ENCODE peak calls at places on chromosomes 2 and 18, in four cellular contexts. V is A549; B is SJSA1; C is CD8-positive, alpha-beta memory T cell. I is an unnamed sample. For H3K4me1, the result is how much of the 10 kb centered on the place peaks cover.

GRCh38 chr18:10525563-10526210 is at the start of gene NAPG:
- DNase-seq in B (peak), C (peak), V (peak), I (peak)

GRCh38 chr2:164438490-164439205 is 182.6 kb downstream of the GRB14 start:
- DNase-seq in C (no peak), B (no peak), V (no peak), I (no peak)

GRCh38 chr2:206267567-206267966 is 6.9 kb upstream of the ZDBF2 start:
- DNase-seq in B (no peak), V (no peak), C (no peak), I (no peak)

GRCh38 chr2:191001032-191001431 is 12.9 kb downstream of the STAT1 start:
- DNase-seq in C (no peak), B (no peak), V (no peak), I (no peak)

GRCh38 chr2:111945444-111946293 is 47.3 kb downstream of the MERTK start:
- DNase-seq in B (no peak), C (no peak), V (no peak), I (no peak)

GRCh38 chr2:204027105-204027504 is 90.5 kb downstream of the ICOS start:
- DNase-seq in V (no peak), B (no peak), C (no peak), I (peak)

GRCh38 chr18:51236225-51236624 is 38.7 kb upstream of the MEX3C start:
- DNase-seq in V (peak), B (peak), C (no peak), I (no peak)

GRCh38 chr2:146940016-146940685 is 904.7 kb upstream of the ACVR2A start:
- DNase-seq in C (no peak), B (no peak), V (no peak), I (no peak)

DNA sequence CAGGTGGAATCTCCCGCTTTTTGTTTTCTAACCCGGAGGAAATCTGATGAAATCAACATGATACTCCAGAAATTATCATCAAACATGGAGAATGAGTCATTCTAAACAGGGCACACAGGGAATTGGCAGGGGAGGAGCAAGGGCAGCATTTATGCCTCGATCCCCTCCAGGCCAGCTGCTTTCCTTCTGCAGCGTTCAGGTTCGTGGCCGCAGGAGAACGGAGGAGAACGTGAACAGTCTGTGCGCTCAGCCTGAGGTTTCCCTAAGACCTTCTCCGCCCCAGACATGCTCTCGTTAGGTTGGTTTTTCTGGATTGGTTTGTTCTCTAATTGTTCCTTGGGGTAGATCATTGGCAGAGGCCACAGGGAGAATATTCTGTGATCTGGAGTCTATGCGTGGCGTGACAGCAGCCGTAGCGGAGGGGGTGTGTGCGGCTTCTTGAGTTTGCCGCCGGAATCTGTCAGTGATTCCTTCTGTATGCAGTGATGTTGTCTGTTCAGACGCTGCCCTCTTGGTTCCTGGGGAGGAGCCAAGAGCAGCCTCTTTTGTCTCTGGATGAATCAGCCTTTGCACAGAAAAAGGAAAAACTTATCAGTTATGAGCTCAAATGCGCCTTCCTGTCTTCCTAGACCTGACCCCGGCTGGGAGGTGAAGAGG is 75.9 kb downstream of the SH3BP4 start:
- DNase-seq in V (peak), C (no peak), B (peak), I (no peak)
- H3K4me1 ChIP-seq in V (half or more), C (under half), B (half or more), I (under half)

GRCh38 chr2:133193544-133193943 is 374.7 kb downstream of the NCKAP5 start:
- DNase-seq in C (no peak), V (no peak), B (no peak), I (no peak)
- H3K4me3 ChIP-seq in C (no peak), V (peak), B (no peak), I (no peak)

DNA sequence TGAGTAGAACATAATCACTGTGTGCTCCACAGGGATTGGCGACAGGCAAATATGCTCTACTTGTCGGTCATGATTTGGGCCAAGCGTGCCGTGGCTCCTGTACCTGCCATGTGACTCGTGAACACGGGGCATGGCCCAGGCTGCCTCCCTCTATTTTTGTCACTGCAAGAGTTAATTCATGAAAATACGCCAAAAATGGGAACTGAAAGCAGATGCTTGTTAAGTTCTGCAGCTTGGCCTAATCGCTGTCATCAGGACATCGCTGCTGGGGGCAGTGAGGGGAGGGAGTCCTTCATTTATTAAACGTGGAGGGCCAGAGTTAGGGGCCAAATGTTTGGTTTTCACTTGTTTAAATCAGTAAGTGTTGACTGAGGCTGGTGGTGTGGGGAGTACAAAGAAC is 177.8 kb downstream of the BCL2 start:
- DNase-seq in C (no peak), B (no peak), V (no peak), I (no peak)
- H3K4me1 ChIP-seq in C (under half), B (under half), V (under half), I (under half)

GRCh38 chr2:8676191-8676914 is 5.5 kb upstream of the ID2 start:
- DNase-seq in V (no peak), C (no peak), B (peak), I (no peak)

GRCh38 chr2:8678731-8679566 is 2.9 kb upstream of the ID2 start:
- DNase-seq in B (peak), V (peak), C (peak), I (peak)

GRCh38 chr2:8676915-8677645 is 4.8 kb upstream of the ID2 start:
- DNase-seq in V (no peak), B (peak), C (no peak), I (no peak)

GRCh38 chr2:8679567-8679826 is 2.4 kb upstream of the ID2 start:
- DNase-seq in C (no peak), V (no peak), B (no peak), I (no peak)

GRCh38 chr2:8677646-8678592 is 3.9 kb upstream of the ID2 start:
- DNase-seq in V (no peak), B (peak), C (peak), I (peak)
- H3K4me3 ChIP-seq in V (peak), B (peak), C (peak), I (peak)

DNA sequence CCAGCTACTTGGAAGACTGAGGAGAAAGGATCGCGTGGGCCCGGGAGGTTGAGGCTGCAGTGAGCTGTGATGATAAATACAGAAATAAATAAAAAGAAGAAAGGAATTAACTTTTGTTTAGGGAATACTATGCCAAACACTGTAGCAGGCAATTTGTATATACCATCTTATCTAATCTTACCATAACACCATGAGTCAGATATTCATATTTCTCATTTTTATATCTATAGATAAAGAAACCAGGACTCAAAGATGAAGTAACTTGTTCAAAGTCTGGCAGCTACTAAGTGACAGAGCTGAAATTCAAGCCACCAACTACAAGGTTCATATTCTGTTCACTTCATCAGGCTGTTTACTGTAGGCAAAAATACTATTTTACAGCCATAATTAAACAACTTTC is 119.2 kb upstream of the SLC39A10 start:
- DNase-seq in C (no peak), V (no peak), B (no peak), I (no peak)
- H3K4me1 ChIP-seq in C (half or more), V (under half), B (under half), I (half or more)

GRCh38 chr2:69012310-69013122 is 463 bp upstream of the ANTXR1 start:
- DNase-seq in C (peak), V (peak), B (peak), I (peak)
- H3K4me3 ChIP-seq in C (peak), V (peak), B (peak), I (peak)

GRCh38 chr18:75199327-75199726 is 9.6 kb downstream of the PTGR3 start:
- DNase-seq in B (peak), C (no peak), V (no peak), I (no peak)

GRCh38 chr18:75201936-75202335 is 7.0 kb downstream of the PTGR3 start:
- DNase-seq in V (no peak), B (no peak), C (no peak), I (no peak)

GRCh38 chr18:75201273-75201898 is 7.6 kb downstream of the PTGR3 start:
- DNase-seq in C (no peak), B (no peak), V (no peak), I (no peak)

GRCh38 chr18:75200644-75201272 is 8.2 kb downstream of the PTGR3 start:
- DNase-seq in B (no peak), V (no peak), C (no peak), I (no peak)

GRCh38 chr18:75200071-75200470 is 8.9 kb downstream of the PTGR3 start:
- DNase-seq in V (no peak), C (no peak), B (no peak), I (no peak)
- H3K4me1 ChIP-seq in V (under half), C (under half), B (under half), I (under half)

GRCh38 chr2:55416826-55417568 is 2.7 kb downstream of the CCDC88A start:
- DNase-seq in C (no peak), V (no peak), B (no peak), I (no peak)
- H3K4me3 ChIP-seq in C (no peak), V (peak), B (no peak), I (no peak)